ENCODE peak calls at places on chromosomes 2 and 18, in ten cellular contexts. N is thoracic aorta; H is stimulated activated CD4-positive, alpha-beta T cell treated with anti-CD3 and anti-CD28 coated beads, Interleukin-4, amount 100 ng/mL, for 48 hours; G is Peyer's patch; F is activated T-helper 1 cell treated with anti-CD3 and anti-CD28 coated beads, Interleukin-2, amount 50 U/mL, for 16 hours; I is activated CD8-positive, alpha-beta memory T cell treated with anti-CD3 and anti-CD28 coated beads, Interleukin-2, amount 50 U/mL, for 48 hours; A is A172; U is neural progenitor cell; E is nephron progenitor cell; P is central memory CD4-positive, alpha-beta T cell. B is an unnamed sample.

GRCh38 chr2:158015428-158016076 is 86.1 kb upstream of the UPP2 start:
- DNase-seq in N (no peak), H (no peak), G (no peak), F (no peak), I (no peak), A (no peak), U (no peak), E (no peak), P (peak; percentile 19), B (no peak)

GRCh38 chr2:189783451-189783926 is 650 bp downstream of the ORMDL1 start:
- DNase-seq in N (no peak), H (no peak), G (no peak), F (no peak), I (no peak), A (peak; percentile 42), U (no peak), E (no peak), P (no peak), B (no peak)

GRCh38 chr2:216920150-216920846 is 60.4 kb upstream of the TNP1 start:
- DNase-seq in N (no peak), H (no peak), G (no peak), F (no peak), I (no peak), A (no peak), U (no peak), E (no peak), P (no peak), B (no peak)

GRCh38 chr2:40719414-40719813 is 267.5 kb upstream of the SLC8A1 start:
- DNase-seq in N (no peak), H (no peak), G (no peak), F (no peak), I (no peak), A (no peak), U (no peak), E (no peak), P (no peak), B (no peak)

GRCh38 chr2:55743583-55743982 is 49.9 kb upstream of the PNPT1 start:
- DNase-seq in N (no peak), H (no peak), G (no peak), F (no peak), I (no peak), A (peak; percentile 49), U (no peak), E (no peak), P (no peak), B (no peak)

GRCh38 chr2:241546771-241547498 is 11.6 kb upstream of the BOK start:
- DNase-seq in N (no peak), H (no peak), G (no peak), F (no peak), I (no peak), A (peak; percentile 97), U (peak; percentile 78), E (peak; percentile 24), P (no peak), B (no peak)

GRCh38 chr2:163248321-163249090 is 409.9 kb upstream of the KCNH7 start:
- DNase-seq in N (no peak), H (no peak), G (no peak), F (no peak), I (no peak), A (no peak), U (peak; percentile 58), E (no peak), P (no peak), B (no peak)

GRCh38 chr2:235877271-235877670 is 290.9 kb downstream of the GBX2 start:
- DNase-seq in N (no peak), H (no peak), G (no peak), F (no peak), I (no peak), A (no peak), U (no peak), E (no peak), P (no peak), B (no peak)

GRCh38 chr2:64192080-64192479 is 47.9 kb upstream of the PELI1 start:
- DNase-seq in N (no peak), H (no peak), G (no peak), F (no peak), I (no peak), A (no peak), U (no peak), E (no peak), P (no peak), B (no peak)

GRCh38 chr2:153986488-153987229 is 114.9 kb downstream of the GALNT13 start:
- DNase-seq in N (no peak), H (no peak), G (no peak), F (no peak), I (no peak), A (peak; percentile 75), U (peak; percentile 18), E (no peak), P (no peak), B (no peak)

GRCh38 chr2:218822622-218823021 is 9.0 kb downstream of the PRKAG3 start:
- DNase-seq in N (no peak), H (no peak), G (peak; percentile 17), F (no peak), I (no peak), A (no peak), U (no peak), E (no peak), P (no peak), B (no peak)

GRCh38 chr18:33804258-33804657 is 226.2 kb downstream of the ASXL3 start:
- DNase-seq in N (no peak), H (no peak), G (no peak), F (no peak), I (no peak), A (no peak), U (no peak), E (no peak), P (no peak), B (no peak)

GRCh38 chr2:186098821-186099220 is 360.2 kb downstream of the FSIP2 start:
- DNase-seq in N (no peak), H (no peak), G (no peak), F (no peak), I (no peak), A (peak; percentile 11), U (no peak), E (no peak), P (no peak), B (no peak)

GRCh38 chr2:216789088-216789487 is 70.8 kb downstream of the TNP1 start:
- DNase-seq in N (no peak), H (no peak), G (no peak), F (no peak), I (no peak), A (no peak), U (no peak), E (no peak), P (no peak), B (no peak)

GRCh38 chr2:205403244-205403845 is 279.0 kb upstream of the NRP2 start:
- DNase-seq in N (no peak), H (no peak), G (no peak), F (no peak), I (no peak), A (no peak), U (no peak), E (no peak), P (no peak), B (no peak)

GRCh38 chr2:25341753-25342371 is at the start of gene DNMT3A:
- DNase-seq in N (no peak), H (no peak), G (peak; percentile 79), F (peak; percentile 36), I (peak; percentile 78), A (peak; percentile 39), U (peak; percentile 77), E (peak; percentile 73), P (peak; percentile 30), B (peak; percentile 68)

GRCh38 chr2:7289697-7290096 is 372.5 kb downstream of the RNF144A start:
- DNase-seq in N (no peak), H (no peak), G (no peak), F (no peak), I (no peak), A (no peak), U (no peak), E (no peak), P (no peak), B (no peak)

GRCh38 chr18:59846814-59847490 is 52.8 kb upstream of the PMAIP1 start:
- DNase-seq in N (no peak), H (peak; percentile 49), G (peak; percentile 87), F (no peak), I (no peak), A (peak; percentile 69), U (no peak), E (no peak), P (no peak), B (peak; percentile 80)

GRCh38 chr2:4336855-4337254 is 633.5 kb downstream of the DCDC2C start:
- DNase-seq in N (no peak), H (no peak), G (no peak), F (no peak), I (no peak), A (no peak), U (no peak), E (no peak), P (no peak), B (no peak)

GRCh38 chr2:214019229-214019972 is 391.5 kb upstream of the VWC2L start:
- DNase-seq in N (peak; percentile 52), H (no peak), G (no peak), F (no peak), I (no peak), A (peak; percentile 98), U (no peak), E (no peak), P (no peak), B (no peak)

GRCh38 chr2:44897406-44897805 is 44.1 kb upstream of the SIX3 start:
- DNase-seq in N (no peak), H (no peak), G (no peak), F (no peak), I (no peak), A (no peak), U (no peak), E (no peak), P (no peak), B (no peak)

GRCh38 chr2:148814143-148814852 is 60.7 kb upstream of the KIF5C start:
- DNase-seq in N (no peak), H (no peak), G (no peak), F (no peak), I (no peak), A (peak; percentile 62), U (no peak), E (no peak), P (no peak), B (peak; percentile 26)

GRCh38 chr2:227888289-227888688 is 16.9 kb downstream of the DAW1 start:
- DNase-seq in N (no peak), H (no peak), G (peak; percentile 53), F (no peak), I (no peak), A (peak; percentile 33), U (peak; percentile 17), E (peak; percentile 13), P (no peak), B (peak; percentile 27)

GRCh38 chr2:29053680-29054400 is 20.5 kb downstream of the PCARE start:
- DNase-seq in N (no peak), H (no peak), G (no peak), F (no peak), I (no peak), A (no peak), U (no peak), E (no peak), P (no peak), B (no peak)

GRCh38 chr2:54514819-54515569 is 58.9 kb downstream of the SPTBN1 start:
- DNase-seq in N (no peak), H (no peak), G (no peak), F (no peak), I (no peak), A (no peak), U (no peak), E (no peak), P (no peak), B (no peak)

GRCh38 chr18:48003426-48004349 is 73.2 kb upstream of the SMAD2 start:
- DNase-seq in N (no peak), H (no peak), G (peak; percentile 67), F (no peak), I (no peak), A (peak; percentile 81), U (no peak), E (no peak), P (no peak), B (peak; percentile 66)

GRCh38 chr2:23900133-23900926 is 26.6 kb downstream of the ATAD2B start:
- DNase-seq in N (no peak), H (no peak), G (no peak), F (no peak), I (no peak), A (peak; percentile 60), U (peak; percentile 5), E (no peak), P (no peak), B (peak; percentile 57)

B was measured in transverse colon.